ENCODE peak calls at places on chromosomes 12 and 14, in four cellular contexts. S is HepG2, D is GM12878, P is WTC11. E is an unnamed sample.

GRCh38 chr12:65279387-65280112 is 1.1 kb downstream of the MSRB3 start:
- DNase-seq in S (no peak), D (no peak), P (no peak), E (no peak)

GRCh38 chr14:90545966-90546751 is 149.3 kb downstream of the CALM1 start:
- DNase-seq in S (no peak), D (no peak), P (no peak), E (no peak)

GRCh38 chr12:102216086-102216691 is 18.6 kb upstream of the PMCH start:
- DNase-seq in S (no peak), D (no peak), P (no peak), E (no peak)

GRCh38 chr12:109461049-109461845 is 15.9 kb downstream of the KCTD10 start:
- DNase-seq in S (peak), D (no peak), P (no peak), E (peak)

GRCh38 chr12:129753596-129753995 is 150.2 kb downstream of the TMEM132D start:
- DNase-seq in S (no peak), D (no peak), P (no peak), E (no peak)

GRCh38 chr12:112153181-112153899 is 28.0 kb downstream of the TRAFD1 start:
- DNase-seq in S (no peak), D (no peak), P (no peak), E (no peak)

GRCh38 chr14:66483322-66483721 is 2.8 kb upstream of the CCDC196 start:
- DNase-seq in S (no peak), D (no peak), P (no peak), E (peak)

GRCh38 chr12:34398366-34398705 is 376.0 kb downstream of the ALG10 start:
- DNase-seq in S (no peak), D (no peak), P (peak), E (peak)

GRCh38 chr12:131589231-131589902 is 121.5 kb upstream of the SFSWAP start:
- DNase-seq in S (no peak), D (no peak), P (no peak), E (no peak)

GRCh38 chr12:30999723-31000122 is 73.2 kb downstream of the TSPAN11 start:
- DNase-seq in S (no peak), D (no peak), P (no peak), E (no peak)

GRCh38 chr12:92628476-92628875 is 74.3 kb upstream of the PLEKHG7 start:
- DNase-seq in S (no peak), D (no peak), P (no peak), E (no peak)

GRCh38 chr12:11884661-11885060 is 186.1 kb upstream of the BCL2L14 start:
- DNase-seq in S (peak), D (no peak), P (no peak), E (no peak)

GRCh38 chr12:130872179-130873096 is 572 bp downstream of the RAN start:
- DNase-seq in S (no peak), D (no peak), P (peak), E (peak)

GRCh38 chr12:45760333-45760732 is 30.8 kb downstream of the ARID2 start:
- DNase-seq in S (no peak), D (no peak), P (no peak), E (no peak)

GRCh38 chr14:72780771-72781170 is 113.1 kb downstream of the DPF3 start:
- DNase-seq in S (no peak), D (no peak), P (no peak), E (no peak)

GRCh38 chr14:72781476-72782181 is 112.3 kb downstream of the DPF3 start:
- DNase-seq in S (peak), D (no peak), P (no peak), E (no peak)

GRCh38 chr14:72782182-72782508 is 111.8 kb downstream of the DPF3 start:
- DNase-seq in S (no peak), D (no peak), P (no peak), E (no peak)

GRCh38 chr14:72777636-72778035 is 116.3 kb downstream of the DPF3 start:
- DNase-seq in S (no peak), D (no peak), P (no peak), E (no peak)

GRCh38 chr14:72779679-72780078 is 114.2 kb downstream of the DPF3 start:
- DNase-seq in S (no peak), D (no peak), P (no peak), E (no peak)
- TF ChIP-seq CBFB in S (no peak), D (no peak), P (no peak), E (no peak)

GRCh38 chr14:75277000-75277795 is 1.4 kb upstream of the FOS start:
- DNase-seq in S (peak), D (no peak), P (peak), E (peak)

GRCh38 chr14:75279153-75279738 is 618 bp downstream of the FOS start:
- DNase-seq in S (no peak), D (no peak), P (peak), E (peak)

GRCh38 chr14:75279739-75280447 is 1.3 kb downstream of the FOS start:
- DNase-seq in S (no peak), D (no peak), P (peak), E (no peak)

GRCh38 chr14:75278422-75279152 is at the start of gene FOS:
- DNase-seq in S (peak), D (no peak), P (peak), E (peak)

DNA sequence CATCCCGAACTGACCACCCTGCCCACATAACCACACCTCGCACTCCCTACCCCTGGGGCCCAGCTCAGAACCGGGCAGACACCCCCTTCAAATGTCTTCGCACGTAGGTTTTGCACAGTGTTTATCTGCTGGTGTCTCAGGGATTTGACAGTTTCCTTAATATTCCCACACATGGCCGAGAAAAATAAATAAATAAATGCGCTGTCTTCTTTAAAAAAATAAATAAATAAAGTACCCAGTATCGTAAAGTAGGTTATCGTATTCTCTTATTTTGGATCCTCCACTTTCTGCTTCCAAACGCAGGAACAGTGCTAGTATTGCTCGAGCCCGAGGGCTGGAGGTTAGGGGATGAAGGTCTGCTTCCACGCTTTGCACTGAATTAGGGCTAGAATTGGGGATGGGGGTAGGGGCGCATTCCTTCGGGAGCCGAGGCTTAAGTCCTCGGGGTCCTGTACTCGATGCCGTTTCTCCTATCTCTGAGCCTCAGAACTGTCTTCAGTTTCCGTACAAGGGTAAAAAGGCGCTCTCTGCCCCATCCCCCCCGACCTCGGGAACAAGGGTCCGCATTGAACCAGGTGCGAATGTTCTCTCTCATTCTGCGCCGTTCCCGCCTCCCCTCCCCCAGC is 719 bp upstream of the FOS start:
- DNase-seq in S (no peak), D (no peak), P (no peak), E (no peak)
- TF ChIP-seq CBFB in S (no peak), D (no peak), P (no peak), E (no peak)

DNA sequence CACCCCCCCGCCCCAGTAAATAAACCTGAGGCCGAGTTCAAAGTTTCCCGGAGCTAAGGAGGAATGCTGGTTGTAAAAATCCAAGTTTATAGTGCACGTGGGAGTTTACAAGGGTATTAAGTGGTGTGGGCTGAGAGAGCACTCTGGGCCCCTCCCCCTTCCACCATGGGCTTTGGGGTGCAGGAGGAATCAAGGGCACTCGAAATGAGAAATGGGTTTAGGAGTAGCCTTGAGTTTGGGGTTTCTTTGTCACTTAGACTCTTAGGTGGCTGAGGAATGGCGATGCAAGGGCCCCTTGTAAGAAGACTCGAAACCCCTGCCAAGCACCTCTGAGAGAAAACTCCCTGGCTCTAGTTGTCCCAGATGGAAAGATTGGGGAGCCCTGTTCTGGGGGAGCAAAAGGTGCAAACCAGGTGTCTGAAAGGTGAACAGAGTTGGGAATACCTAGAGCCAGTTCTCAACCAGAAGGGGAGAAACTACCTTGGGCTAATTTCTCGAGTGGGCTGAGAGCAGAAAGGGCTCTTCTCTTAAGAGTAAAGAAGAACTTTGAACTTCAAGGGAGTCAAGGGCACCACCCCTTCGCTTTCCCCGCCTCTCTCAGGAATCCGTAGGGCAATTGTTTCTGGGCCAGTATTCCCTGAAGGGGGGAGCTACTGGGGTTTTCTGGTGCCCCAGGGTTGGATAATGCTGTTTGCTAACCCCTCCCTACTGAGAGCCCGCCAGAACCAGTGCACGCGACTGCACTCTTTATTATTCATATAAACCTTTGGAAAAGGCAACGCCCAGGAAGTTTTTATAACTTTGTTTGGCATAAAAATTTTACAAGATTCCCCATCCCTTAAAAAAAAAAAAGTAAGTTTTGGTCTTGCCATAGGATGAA is 4.0 kb upstream of the HOTAIR start:
- DNase-seq in S (peak), D (no peak), P (no peak), E (no peak)
- TF ChIP-seq CBFB in S (no peak), D (no peak), P (no peak), E (no peak)

GRCh38 chr14:65320661-65321308 is 91.7 kb upstream of the FUT8 start:
- DNase-seq in S (no peak), D (no peak), P (no peak), E (no peak)

GRCh38 chr14:65321370-65321875 is 91.1 kb upstream of the FUT8 start:
- DNase-seq in S (no peak), D (peak), P (no peak), E (no peak)

DNA sequence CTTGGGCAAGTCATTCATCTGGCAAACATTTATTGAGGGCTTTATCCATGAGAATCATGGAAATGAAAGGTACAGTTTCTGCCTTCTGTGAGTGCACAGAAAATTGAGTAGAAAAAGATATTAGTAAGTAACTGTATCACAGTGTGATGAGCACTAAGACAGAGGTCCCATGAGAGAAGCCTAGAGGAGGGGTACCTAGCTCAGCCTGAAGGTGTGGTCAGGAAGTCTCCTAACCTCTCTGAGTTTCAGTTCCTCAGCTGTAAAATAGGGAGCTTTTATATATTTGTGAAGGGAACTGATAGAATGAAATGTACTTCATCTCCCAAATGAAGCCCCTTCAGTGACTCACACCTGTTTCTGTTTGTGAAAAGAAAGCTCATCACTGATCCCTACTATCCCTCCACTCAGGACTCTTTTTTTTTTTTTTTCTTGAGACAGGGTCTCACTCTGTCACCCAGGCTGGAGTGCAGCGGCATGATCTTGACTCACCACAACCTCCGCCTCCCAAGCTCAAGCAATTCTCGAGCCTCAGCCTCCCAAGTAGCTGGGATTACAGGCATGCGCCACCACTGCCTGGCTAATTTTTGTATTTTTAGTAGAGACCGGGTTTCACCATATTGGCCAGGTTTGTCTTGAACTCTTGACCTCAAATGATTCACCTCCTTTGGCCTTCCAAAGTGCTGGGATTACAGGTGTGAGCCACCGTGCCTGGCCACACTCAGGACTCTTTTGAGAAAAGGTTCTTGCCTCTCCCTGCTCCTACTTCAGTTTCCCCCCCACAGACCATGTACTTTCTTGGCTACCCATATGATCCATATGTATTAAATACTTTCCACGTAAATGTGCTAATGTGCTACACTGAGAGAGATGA is 93.7 kb upstream of the FUT8 start:
- DNase-seq in S (no peak), D (peak), P (no peak), E (no peak)
- TF ChIP-seq CBFB in S (no peak), D (peak), P (no peak), E (no peak)

GRCh38 chr12:57092529-57092862 is 3.6 kb downstream of the NAB2 start:
- DNase-seq in S (no peak), D (no peak), P (no peak), E (no peak)

GRCh38 chr12:57092876-57093411 is 4.0 kb downstream of the NAB2 start:
- DNase-seq in S (no peak), D (no peak), P (no peak), E (no peak)

GRCh38 chr12:57091633-57092528 is 3.0 kb downstream of the NAB2 start:
- DNase-seq in S (no peak), D (no peak), P (no peak), E (no peak)

GRCh38 chr12:57094194-57095160 is 5.6 kb downstream of the NAB2 start:
- DNase-seq in S (no peak), D (no peak), P (no peak), E (no peak)

GRCh38 chr12:57093412-57094193 is 4.7 kb downstream of the NAB2 start:
- DNase-seq in S (no peak), D (no peak), P (peak), E (peak)
- TF ChIP-seq CBFB in S (no peak), D (no peak), P (no peak), E (no peak)

DNA sequence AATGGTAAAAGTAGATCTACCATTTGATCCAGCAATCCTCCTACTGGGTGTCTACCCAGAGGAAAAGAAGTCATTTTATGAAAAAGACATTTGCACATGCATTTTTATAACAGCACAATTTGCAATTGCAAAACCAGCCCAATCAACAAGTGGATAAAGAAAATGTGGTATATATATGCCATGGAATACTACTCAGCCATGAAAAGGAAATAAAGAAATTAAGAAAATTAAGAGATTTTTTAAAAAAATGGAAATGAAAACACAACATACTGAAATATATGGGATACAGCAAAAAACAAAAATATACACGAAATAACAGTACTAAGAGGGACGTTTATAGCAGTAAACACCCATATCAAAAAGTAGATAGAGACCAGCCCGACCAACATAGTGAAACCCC is 58.9 kb downstream of the ACSM4 start:
- DNase-seq in S (no peak), D (no peak), P (no peak), E (no peak)
- TF ChIP-seq CBFB in S (no peak), D (no peak), P (no peak), E (no peak)

E was measured in K562.